ENCODE peak calls at places on chromosomes 6 and 20, in four cellular contexts. E is heart left ventricle, X is ovary, C is GM12878. D is an unnamed sample.
A peak's percentile ranks its signal among the peaks of the same experiment; 100 is the strongest.

GRCh38 chr20:11469795-11470495 is 447.7 kb upstream of the BTBD3 start:
- DNase-seq in E (no peak), X (no peak), C (no peak), D (no peak)

GRCh38 chr20:23084282-23084844 is 1.8 kb downstream of the CD93 start:
- DNase-seq in E (no peak), X (no peak), C (no peak), D (no peak)

GRCh38 chr6:4913705-4914411 is 90.0 kb downstream of the RPP40 start:
- DNase-seq in E (no peak), X (no peak), C (no peak), D (no peak)

GRCh38 chr20:10982692-10983091 is 308.9 kb upstream of the JAG1 start:
- DNase-seq in E (peak; percentile 55), X (no peak), C (no peak), D (no peak)

GRCh38 chr20:25230177-25230831 is 17.6 kb upstream of the PYGB start:
- DNase-seq in E (no peak), X (no peak), C (no peak), D (no peak)

GRCh38 chr6:1325471-1326309 is 13.8 kb downstream of the FOXQ1 start:
- DNase-seq in E (no peak), X (no peak), C (no peak), D (no peak)

GRCh38 chr6:143183735-143184134 is 123.0 kb downstream of the AIG1 start:
- DNase-seq in E (no peak), X (no peak), C (no peak), D (no peak)

GRCh38 chr6:164812706-164813105 is 496.7 kb downstream of the C6orf118 start:
- DNase-seq in E (no peak), X (no peak), C (no peak), D (no peak)

GRCh38 chr6:138182939-138183791 is 21.4 kb downstream of the ARFGEF3 start:
- DNase-seq in E (no peak), X (no peak), C (no peak), D (no peak)

GRCh38 chr6:170505306-170505705 is 47.8 kb downstream of the PSMB1 start:
- DNase-seq in E (no peak), X (no peak), C (no peak), D (no peak)

GRCh38 chr6:113809818-113810217 is 47.3 kb upstream of the MARCKS start:
- DNase-seq in E (no peak), X (no peak), C (peak; percentile 73), D (no peak)

GRCh38 chr6:113805836-113806500 is 51.2 kb upstream of the MARCKS start:
- DNase-seq in E (no peak), X (no peak), C (no peak), D (no peak)

GRCh38 chr6:113802779-113803178 is 54.4 kb upstream of the MARCKS start:
- DNase-seq in E (no peak), X (no peak), C (no peak), D (no peak)

DNA sequence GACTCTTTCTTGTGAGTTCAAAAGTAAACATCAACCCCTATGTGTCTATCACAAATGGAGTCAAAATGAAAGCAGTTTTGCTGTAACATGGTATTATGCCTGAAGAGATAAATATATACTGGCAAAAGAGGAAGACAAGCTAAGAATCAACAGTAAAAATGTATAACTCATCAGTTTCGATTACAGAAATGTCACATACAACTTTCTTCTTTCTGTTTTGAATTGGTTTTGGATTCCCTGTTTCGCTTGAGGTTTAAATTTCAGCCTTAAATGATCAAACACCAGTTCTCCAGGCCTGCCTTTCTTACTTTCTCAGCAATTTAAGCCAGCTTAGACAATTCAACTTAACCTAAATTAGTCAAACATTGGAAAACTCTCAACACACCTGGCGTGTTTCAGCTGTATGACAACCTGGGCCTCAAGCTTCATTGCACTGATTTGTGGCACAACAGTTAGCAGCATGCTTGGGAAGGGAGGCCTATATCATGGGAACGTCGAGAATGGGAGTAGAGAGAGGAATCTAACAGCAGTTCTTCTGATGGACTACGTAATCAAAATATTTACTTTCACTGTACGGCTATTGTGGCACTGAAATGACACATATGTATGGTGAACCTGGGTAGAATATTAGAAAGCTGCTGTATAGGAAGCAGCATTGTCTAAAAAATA is 51.8 kb upstream of the MARCKS start:
- DNase-seq in E (no peak), X (no peak), C (peak; percentile 71), D (no peak)
- H3K27ac ChIP-seq in E (peak overlapping the region; percentile 66), X (no peak overlapping the region), C (peak overlapping the region; percentile 71), D (peak overlapping the region; percentile 11)

GRCh38 chr6:6657085-6657819 is 68.7 kb downstream of the LY86 start:
- DNase-seq in E (no peak), X (no peak), C (no peak), D (no peak)

GRCh38 chr6:6654599-6655575 is 66.4 kb downstream of the LY86 start:
- DNase-seq in E (no peak), X (no peak), C (no peak), D (no peak)

GRCh38 chr6:6657820-6658217 is 69.3 kb downstream of the LY86 start:
- DNase-seq in E (no peak), X (no peak), C (no peak), D (no peak)

GRCh38 chr6:6656287-6656686 is 67.8 kb downstream of the LY86 start:
- DNase-seq in E (no peak), X (no peak), C (no peak), D (no peak)

DNA sequence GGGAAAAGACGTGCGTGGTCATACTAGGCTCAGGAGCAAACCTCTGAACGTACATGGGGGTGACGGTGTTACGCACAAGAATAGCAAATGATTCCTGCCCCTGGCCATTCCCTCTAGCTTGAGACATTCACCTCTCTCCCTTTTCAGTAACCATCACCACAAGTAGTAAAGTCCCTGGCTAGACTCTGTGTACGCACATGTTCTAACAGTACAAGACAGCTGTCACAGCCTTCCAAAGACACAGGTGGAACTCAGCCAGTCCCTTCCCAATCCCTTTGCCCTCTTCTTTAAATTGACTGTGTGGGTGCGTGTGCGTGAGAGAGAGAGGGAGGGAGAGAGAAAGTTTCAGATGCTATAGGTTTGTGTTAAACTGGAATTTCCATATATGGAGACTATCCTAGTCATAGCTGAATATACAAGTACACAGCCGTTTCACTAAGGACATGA is 67.3 kb downstream of the LY86 start:
- DNase-seq in E (no peak), X (no peak), C (no peak), D (no peak)
- TF ChIP-seq POLR2A in E (no peak), X (no peak), C (no peak), D (no peak)

GRCh38 chr6:36751833-36752186 is 54.2 kb downstream of the RAB44 start:
- DNase-seq in E (no peak), X (no peak), C (no peak), D (no peak)
- H3K27ac ChIP-seq in E (no peak overlapping the region), X (no peak overlapping the region), C (peak overlapping the region; percentile 80), D (no peak overlapping the region)

DNA sequence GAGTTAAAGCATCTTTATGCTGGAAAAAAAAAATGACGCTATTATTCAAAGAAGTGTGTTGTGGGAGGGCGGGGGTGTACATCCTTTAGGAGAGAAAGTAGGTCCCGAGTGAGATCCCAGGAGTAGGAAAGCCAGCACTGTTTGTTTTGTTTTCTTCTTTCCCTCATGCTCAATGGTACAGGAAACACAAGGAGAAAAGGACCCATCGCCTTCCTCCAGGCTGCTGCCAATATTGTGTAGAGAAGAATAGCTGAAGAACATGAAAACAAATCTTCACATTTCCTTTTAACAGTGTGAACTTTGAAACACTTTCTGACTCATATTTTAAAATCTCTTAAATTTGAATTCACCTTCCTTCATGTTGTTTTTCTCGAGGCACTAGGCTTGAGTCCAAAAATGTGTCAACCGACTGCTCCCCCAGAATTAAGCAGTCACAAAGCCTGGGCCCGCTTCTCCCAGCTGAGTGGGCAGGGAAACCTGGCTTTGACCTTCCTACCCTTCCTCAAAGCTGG is 22.3 kb downstream of the PPP1R16B start:
- DNase-seq in E (no peak), X (no peak), C (no peak), D (no peak)
- TF ChIP-seq POLR2A in E (no peak), X (no peak), C (no peak), D (no peak)

DNA sequence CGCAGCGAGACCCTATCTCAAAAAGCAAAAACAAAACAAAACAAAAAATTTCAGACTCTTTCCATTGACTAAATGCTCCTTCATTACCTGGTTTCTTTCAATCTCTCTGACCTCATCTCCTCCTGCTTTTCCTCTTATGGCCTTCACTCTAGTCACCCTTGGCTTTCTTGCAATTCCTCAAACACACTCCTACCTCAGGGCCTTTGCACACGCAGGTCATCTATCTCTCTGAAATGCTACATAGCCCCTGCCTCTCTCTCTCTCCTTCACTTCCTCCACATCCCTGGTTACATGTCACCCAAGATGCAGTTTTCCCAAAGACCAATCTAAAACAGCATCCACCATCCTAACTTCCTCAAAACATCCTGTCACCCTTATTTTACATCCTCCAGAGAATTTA is 96.8 kb downstream of the PREX1 start:
- DNase-seq in E (no peak), X (no peak), C (no peak), D (no peak)
- H3K27ac ChIP-seq in E (no peak overlapping the region), X (no peak overlapping the region), C (no peak overlapping the region), D (no peak overlapping the region)

GRCh38 chr6:160520043-160520904 is 143.8 kb downstream of the LPA start:
- DNase-seq in E (peak; percentile 87), X (peak; percentile 82), C (no peak), D (peak; percentile 84)
- TF ChIP-seq POLR2A in E (no peak), X (no peak), C (no peak), D (peak; percentile 23)

GRCh38 chr6:41546866-41547798 is 951 bp downstream of the FOXP4 start:
- DNase-seq in E (peak; percentile 70), X (peak; percentile 55), C (no peak), D (peak; percentile 70)

GRCh38 chr6:41547799-41548097 is 1.6 kb downstream of the FOXP4 start:
- DNase-seq in E (peak; percentile 48), X (no peak), C (no peak), D (no peak)

GRCh38 chr6:41545703-41546474 is at the start of gene FOXP4:
- DNase-seq in E (peak; percentile 93), X (peak; percentile 91), C (peak; percentile 73), D (peak; percentile 92)

GRCh38 chr6:41545174-41545702 is 943 bp upstream of the FOXP4 start:
- DNase-seq in E (no peak), X (peak; percentile 31), C (no peak), D (no peak)

DNA sequence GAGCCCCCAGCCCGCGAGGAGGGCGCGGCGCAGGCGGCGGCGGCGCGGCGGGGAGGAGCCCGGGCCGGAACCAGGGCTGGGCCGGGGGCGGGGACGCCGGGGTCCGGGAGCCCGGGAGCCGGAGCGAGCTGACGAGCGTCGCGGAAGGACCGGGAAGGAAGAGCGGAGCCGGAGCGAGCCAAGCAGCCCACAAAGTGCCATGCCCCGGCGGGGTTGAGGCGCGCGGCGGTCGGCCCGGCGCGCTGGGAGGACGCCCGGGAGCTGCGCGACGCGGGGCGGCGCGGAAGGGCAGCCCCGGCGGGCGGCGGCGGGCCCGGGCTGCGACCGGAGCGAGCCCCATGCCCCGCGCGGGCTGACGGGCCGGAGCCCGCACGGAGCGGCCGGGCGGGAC is 289 bp downstream of the FOXP4 start:
- DNase-seq in E (no peak), X (no peak), C (no peak), D (no peak)
- H3K27ac ChIP-seq in E (peak overlapping the region; percentile 74), X (peak overlapping the region; percentile 44), C (no peak overlapping the region), D (peak overlapping the region; percentile 86)